ENCODE peak calls at places on chromosomes 6 and 20, in seven cellular contexts. I is heart right ventricle; J is dorsolateral prefrontal cortex; Q is GM23338; C is bronchial epithelial cell; N is spleen; W is CD8-positive, alpha-beta T cell. E is an unnamed sample. For H3K27me3, the result is how much of the 10 kb centered on the place peaks cover.

GRCh38 chr6:115643762-115644161 is 416.9 kb downstream of the FRK start:
- DNase-seq in I (no peak), J (no peak), Q (no peak), C (peak), N (no peak), W (no peak), E (peak)

GRCh38 chr6:122033564-122034181 is 365.8 kb upstream of the HSF2 start:
- DNase-seq in I (no peak), J (no peak), Q (peak), C (peak), N (no peak), W (no peak), E (no peak)

GRCh38 chr6:152271681-152272464 is 365.3 kb downstream of the SYNE1 start:
- DNase-seq in I (peak), J (no peak), Q (no peak), C (peak), N (no peak), W (no peak), E (no peak)

GRCh38 chr6:114171473-114171872 is 171.3 kb downstream of the HS3ST5 start:
- DNase-seq in I (no peak), J (no peak), Q (no peak), C (no peak), N (no peak), W (no peak), E (no peak)

GRCh38 chr6:53326372-53327016 is 22.3 kb downstream of the ELOVL5 start:
- DNase-seq in I (no peak), J (no peak), Q (no peak), C (peak), N (no peak), W (no peak), E (no peak)

GRCh38 chr6:63904844-63905243 is 269.2 kb downstream of the PHF3 start:
- DNase-seq in I (no peak), J (no peak), Q (no peak), C (peak), N (no peak), W (no peak), E (no peak)

GRCh38 chr6:104623052-104623690 is 236.5 kb downstream of the HACE1 start:
- DNase-seq in I (no peak), J (peak), Q (peak), C (peak), N (no peak), W (no peak), E (no peak)

GRCh38 chr6:140670013-140670412 is 1295.6 kb upstream of the CITED2 start:
- DNase-seq in I (no peak), J (no peak), Q (no peak), C (peak), N (no peak), W (no peak), E (no peak)

GRCh38 chr6:146990821-146991798 is 213.1 kb upstream of the STXBP5 start:
- DNase-seq in I (no peak), J (no peak), Q (no peak), C (peak), N (no peak), W (no peak), E (no peak)

GRCh38 chr20:6579417-6579816 is 188.1 kb upstream of the BMP2 start:
- DNase-seq in I (no peak), J (no peak), Q (no peak), C (no peak), N (no peak), W (no peak), E (no peak)

GRCh38 chr20:37344506-37345338 is 1.2 kb upstream of the SRC start:
- DNase-seq in I (no peak), J (no peak), Q (no peak), C (peak), N (peak), W (no peak), E (peak)

GRCh38 chr20:46406986-46407670 is 713 bp upstream of the ELMO2 start:
- DNase-seq in I (peak), J (peak), Q (peak), C (peak), N (peak), W (peak), E (peak)

GRCh38 chr6:112827793-112828192 is 480.7 kb downstream of the RFPL4B start:
- DNase-seq in I (peak), J (no peak), Q (no peak), C (no peak), N (no peak), W (no peak), E (no peak)

GRCh38 chr6:71028236-71028876 is 71.5 kb upstream of the B3GAT2 start:
- DNase-seq in I (no peak), J (peak), Q (peak), C (peak), N (no peak), W (no peak), E (no peak)

GRCh38 chr20:13202553-13202952 is 18.5 kb upstream of the ISM1 start:
- DNase-seq in I (no peak), J (no peak), Q (no peak), C (no peak), N (no peak), W (no peak), E (no peak)

GRCh38 chr6:31239854-31240253 is 32.0 kb downstream of the HLA-C start:
- DNase-seq in I (no peak), J (no peak), Q (no peak), C (no peak), N (no peak), W (no peak), E (no peak)

GRCh38 chr20:8388707-8389106 is 256.6 kb downstream of the PLCB1 start:
- DNase-seq in I (no peak), J (no peak), Q (no peak), C (no peak), N (no peak), W (no peak), E (no peak)

GRCh38 chr20:24580855-24581254 is 111.4 kb downstream of the SYNDIG1 start:
- DNase-seq in I (no peak), J (peak), Q (no peak), C (no peak), N (no peak), W (no peak), E (no peak)

GRCh38 chr6:43013020-43013842 is 515 bp downstream of the MEA1 start:
- DNase-seq in I (no peak), J (peak), Q (no peak), C (peak), N (no peak), W (no peak), E (no peak)

GRCh38 chr6:41785689-41786450 is 1.6 kb upstream of the TOMM6 start:
- DNase-seq in I (peak), J (peak), Q (peak), C (no peak), N (no peak), W (no peak), E (no peak)

GRCh38 chr20:47559141-47559540 is 57.5 kb downstream of the NCOA3 start:
- DNase-seq in I (no peak), J (no peak), Q (no peak), C (no peak), N (no peak), W (no peak), E (no peak)

GRCh38 chr6:24205020-24205492 is 79.0 kb downstream of the NRSN1 start:
- DNase-seq in I (no peak), J (no peak), Q (peak), C (peak), N (no peak), W (no peak), E (peak)

GRCh38 chr20:577167-577791 is 32.8 kb downstream of the TCF15 start:
- DNase-seq in I (no peak), J (no peak), Q (peak), C (peak), N (no peak), W (no peak), E (peak)

GRCh38 chr20:22717466-22717865 is 133.1 kb upstream of the FOXA2 start:
- DNase-seq in I (no peak), J (no peak), Q (no peak), C (peak), N (no peak), W (no peak), E (peak)
- TF ChIP-seq CTCF in I (no peak), J (no peak), Q (no peak), C (no peak), N (no peak), W (no peak), E (no peak)

GRCh38 chr6:84906514-84906913 is 142.1 kb upstream of the TBX18 start:
- DNase-seq in I (no peak), J (no peak), Q (no peak), C (no peak), N (no peak), W (no peak), E (no peak)

GRCh38 chr6:84897874-84898635 is 133.7 kb upstream of the TBX18 start:
- DNase-seq in I (no peak), J (no peak), Q (no peak), C (peak), N (no peak), W (no peak), E (no peak)

GRCh38 chr6:84908304-84908904 is 144.0 kb upstream of the TBX18 start:
- DNase-seq in I (no peak), J (no peak), Q (no peak), C (no peak), N (no peak), W (no peak), E (no peak)

GRCh38 chr6:84902354-84902928 is 138.0 kb upstream of the TBX18 start:
- DNase-seq in I (no peak), J (no peak), Q (no peak), C (no peak), N (no peak), W (no peak), E (no peak)
- H3K27me3 ChIP-seq in I (under half), J (under half), Q (under half), C (under half), N (under half), W (under half), E (under half)

DNA sequence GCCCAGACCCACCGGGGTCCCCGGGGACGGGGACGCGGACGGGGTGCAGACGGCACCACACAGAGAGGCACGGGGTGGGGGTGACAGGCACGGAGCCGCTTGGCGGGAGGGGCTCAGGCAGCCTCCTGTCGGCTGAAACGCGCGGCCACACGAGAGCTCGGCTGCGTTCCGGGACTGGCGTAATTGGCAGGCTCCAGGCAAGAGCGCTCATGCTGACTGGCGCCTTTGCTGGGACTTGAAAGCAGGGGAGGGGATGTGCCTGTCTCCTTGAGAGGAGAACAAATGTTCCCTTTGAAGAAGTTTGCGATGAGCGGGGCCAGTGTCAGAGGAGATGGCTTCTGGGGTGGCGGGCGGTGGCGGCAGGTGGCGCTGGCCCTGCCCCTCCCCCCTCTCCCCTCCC is 25.8 kb downstream of the BHLHE23 start:
- DNase-seq in I (no peak), J (peak), Q (peak), C (no peak), N (no peak), W (peak), E (no peak)
- TF ChIP-seq CTCF in I (no peak), J (no peak), Q (no peak), C (no peak), N (no peak), W (no peak), E (no peak)

DNA sequence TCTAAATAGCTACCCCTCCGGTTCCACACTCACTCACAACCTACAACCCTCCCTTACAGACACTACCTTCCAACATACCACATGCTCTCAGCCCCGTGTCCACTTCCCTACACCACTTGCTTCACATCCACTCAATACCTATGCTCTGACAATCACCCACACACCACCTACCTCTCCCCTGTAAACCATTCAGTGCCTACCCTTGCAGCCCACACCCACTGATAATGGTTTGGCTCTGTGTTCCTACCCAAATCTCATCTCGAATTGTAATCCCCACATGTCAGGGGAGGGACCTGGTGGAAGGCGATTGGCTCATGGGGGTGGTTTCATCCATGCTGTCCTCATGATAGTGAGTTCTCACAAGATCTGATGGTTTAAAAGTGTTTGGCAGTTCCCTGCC is 9.8 kb upstream of the ZNF343 start:
- DNase-seq in I (no peak), J (no peak), Q (no peak), C (no peak), N (no peak), W (no peak), E (no peak)
- H3K27me3 ChIP-seq in I (under half), J (under half), Q (half or more), C (under half), N (under half), W (under half), E (under half)

GRCh38 chr20:15071010-15071808 is 733.8 kb upstream of the FLRT3 start:
- DNase-seq in I (no peak), J (no peak), Q (no peak), C (no peak), N (no peak), W (no peak), E (no peak)
- TF ChIP-seq CTCF in I (no peak), J (no peak), Q (no peak), C (no peak), N (no peak), W (no peak), E (no peak)

E was measured in Caco-2.